ENCODE peak calls at places on chromosomes 5 and 9, in four cellular contexts. One of them, this sample, is unnamed.

GRCh38 chr5:16921246-16921645 is 14.8 kb downstream of the MYO10 start:
- DNase-seq in bronchial epithelial cell: no peak
- DNase-seq in HCT116: no peak
- DNase-seq in AG10803: no peak
- DNase-seq in this sample: no peak

GRCh38 chr9:134641173-134641985 is at the start of gene COL5A1:
- DNase-seq in AG10803: peak; percentile 92
- DNase-seq in bronchial epithelial cell: peak; percentile 66
- DNase-seq in HCT116: no peak
- DNase-seq in this sample: peak; percentile 95

GRCh38 chr9:100511205-100511604 is 38.3 kb downstream of the TMEFF1 start:
- DNase-seq in HCT116: no peak
- DNase-seq in AG10803: no peak
- DNase-seq in bronchial epithelial cell: no peak
- DNase-seq in this sample: no peak

GRCh38 chr5:178349147-178349527 is 116.5 kb upstream of the PHYKPL start:
- DNase-seq in AG10803: no peak
- DNase-seq in bronchial epithelial cell: no peak
- DNase-seq in HCT116: no peak
- DNase-seq in this sample: no peak

GRCh38 chr5:176620333-176620981 is 9.9 kb downstream of the SNCB start:
- DNase-seq in AG10803: peak; percentile 21
- DNase-seq in HCT116: no peak
- DNase-seq in bronchial epithelial cell: no peak
- DNase-seq in this sample: no peak

GRCh38 chr9:133967024-133967741 is 24.9 kb downstream of the VAV2 start:
- DNase-seq in HCT116: no peak
- DNase-seq in bronchial epithelial cell: peak; percentile 62
- DNase-seq in AG10803: no peak
- DNase-seq in this sample: peak; percentile 17

GRCh38 chr9:14843163-14843562 is 67.1 kb downstream of the FREM1 start:
- DNase-seq in AG10803: no peak
- DNase-seq in bronchial epithelial cell: no peak
- DNase-seq in HCT116: no peak
- DNase-seq in this sample: no peak

GRCh38 chr9:86487222-86487841 is 133.1 kb upstream of the TUT7 start:
- DNase-seq in bronchial epithelial cell: peak; percentile 61
- DNase-seq in HCT116: peak; percentile 31
- DNase-seq in AG10803: peak; percentile 85
- DNase-seq in this sample: peak; percentile 69

GRCh38 chr5:106634375-106634774 is 1036.4 kb downstream of the EFNA5 start:
- DNase-seq in HCT116: no peak
- DNase-seq in bronchial epithelial cell: no peak
- DNase-seq in AG10803: no peak
- DNase-seq in this sample: no peak

GRCh38 chr5:31809037-31809910 is 170.3 kb downstream of the PDZD2 start:
- DNase-seq in AG10803: peak; percentile 74
- DNase-seq in HCT116: peak; percentile 68
- DNase-seq in bronchial epithelial cell: peak; percentile 57
- DNase-seq in this sample: peak; percentile 79

GRCh38 chr5:109743770-109744212 is 54.1 kb downstream of the MAN2A1 start:
- DNase-seq in HCT116: no peak
- DNase-seq in bronchial epithelial cell: peak; percentile 95
- DNase-seq in AG10803: peak; percentile 97
- DNase-seq in this sample: peak; percentile 90

GRCh38 chr5:42812620-42813019 is 928 bp upstream of the SELENOP start:
- DNase-seq in HCT116: no peak
- DNase-seq in bronchial epithelial cell: no peak
- DNase-seq in AG10803: no peak
- DNase-seq in this sample: no peak

GRCh38 chr5:151670953-151671636 is 15.6 kb downstream of the SPARC start:
- DNase-seq in bronchial epithelial cell: peak; percentile 51
- DNase-seq in HCT116: no peak
- DNase-seq in AG10803: peak; percentile 76
- DNase-seq in this sample: no peak

GRCh38 chr9:117772960-117773359 is 68.8 kb downstream of the TLR4 start:
- DNase-seq in bronchial epithelial cell: peak; percentile 29
- DNase-seq in HCT116: no peak
- DNase-seq in AG10803: peak; percentile 70
- DNase-seq in this sample: peak; percentile 65

GRCh38 chr9:101691657-101692056 is 46.8 kb downstream of the GRIN3A start:
- DNase-seq in AG10803: no peak
- DNase-seq in bronchial epithelial cell: no peak
- DNase-seq in HCT116: no peak
- DNase-seq in this sample: no peak

GRCh38 chr5:160278356-160278755 is 34.0 kb downstream of the CCNJL start:
- DNase-seq in HCT116: no peak
- DNase-seq in bronchial epithelial cell: no peak
- DNase-seq in AG10803: no peak
- DNase-seq in this sample: no peak

GRCh38 chr9:90805006-90805993 is 3.7 kb downstream of the SYK start:
- DNase-seq in bronchial epithelial cell: no peak
- DNase-seq in AG10803: no peak
- DNase-seq in HCT116: no peak
- DNase-seq in this sample: no peak

GRCh38 chr5:10607666-10608442 is 44.0 kb downstream of the ANKRD33B start:
- DNase-seq in AG10803: peak; percentile 89
- DNase-seq in HCT116: no peak
- DNase-seq in bronchial epithelial cell: no peak
- DNase-seq in this sample: peak; percentile 63

GRCh38 chr9:127918201-127919107 is 1.6 kb upstream of the ST6GALNAC4 start:
- DNase-seq in AG10803: peak; percentile 55
- DNase-seq in bronchial epithelial cell: no peak
- DNase-seq in HCT116: no peak
- DNase-seq in this sample: no peak

GRCh38 chr5:76870046-76870445 is 20.2 kb downstream of the S100Z start:
- DNase-seq in HCT116: no peak
- DNase-seq in AG10803: peak; percentile 5
- DNase-seq in bronchial epithelial cell: peak; percentile 4
- DNase-seq in this sample: no peak

GRCh38 chr9:120713257-120714087 is 798 bp downstream of the MEGF9 start:
- DNase-seq in AG10803: no peak
- DNase-seq in bronchial epithelial cell: no peak
- DNase-seq in HCT116: no peak
- DNase-seq in this sample: no peak

GRCh38 chr9:3500044-3500443 is 25.8 kb downstream of the RFX3 start:
- DNase-seq in HCT116: no peak
- DNase-seq in bronchial epithelial cell: no peak
- DNase-seq in AG10803: no peak
- DNase-seq in this sample: no peak

GRCh38 chr5:74326571-74327338 is 313.8 kb downstream of the ENC1 start:
- DNase-seq in AG10803: peak; percentile 90
- DNase-seq in HCT116: peak; percentile 87
- DNase-seq in bronchial epithelial cell: peak; percentile 90
- DNase-seq in this sample: peak; percentile 99

GRCh38 chr5:157387683-157388093 is 72.3 kb upstream of the NIPAL4 start:
- DNase-seq in HCT116: peak; percentile 38
- DNase-seq in bronchial epithelial cell: peak; percentile 77
- DNase-seq in AG10803: peak; percentile 95
- DNase-seq in this sample: peak; percentile 96

GRCh38 chr9:93953492-93954435 is 1.4 kb downstream of the BARX1 start:
- DNase-seq in AG10803: no peak
- DNase-seq in bronchial epithelial cell: no peak
- DNase-seq in HCT116: no peak
- DNase-seq in this sample: no peak

GRCh38 chr9:93954436-93955355 is at the start of gene BARX1:
- DNase-seq in HCT116: no peak
- DNase-seq in bronchial epithelial cell: no peak
- DNase-seq in AG10803: no peak
- DNase-seq in this sample: no peak

GRCh38 chr9:93952784-93953491 is 2.2 kb downstream of the BARX1 start:
- DNase-seq in bronchial epithelial cell: no peak
- DNase-seq in HCT116: no peak
- DNase-seq in AG10803: no peak
- DNase-seq in this sample: no peak

GRCh38 chr9:93956183-93956784 is 1.1 kb upstream of the BARX1 start:
- DNase-seq in bronchial epithelial cell: no peak
- DNase-seq in AG10803: no peak
- DNase-seq in HCT116: no peak
- DNase-seq in this sample: no peak

GRCh38 chr9:93955356-93956182 is 414 bp upstream of the BARX1 start:
- DNase-seq in AG10803: no peak
- DNase-seq in HCT116: no peak
- DNase-seq in bronchial epithelial cell: no peak
- DNase-seq in this sample: no peak
- H3K4me3 ChIP-seq in AG10803: no peak overlapping the region
- H3K4me3 ChIP-seq in HCT116: no peak overlapping the region
- H3K4me3 ChIP-seq in bronchial epithelial cell: no peak overlapping the region
- H3K4me3 ChIP-seq in this sample: no peak overlapping the region

GRCh38 chr9:137184881-137185660 is 3.3 kb downstream of the ANAPC2 start:
- DNase-seq in bronchial epithelial cell: no peak
- DNase-seq in AG10803: no peak
- DNase-seq in HCT116: no peak
- DNase-seq in this sample: no peak
- TF ChIP-seq CTCF in bronchial epithelial cell: no peak
- TF ChIP-seq CTCF in AG10803: no peak
- TF ChIP-seq CTCF in HCT116: no peak
- TF ChIP-seq CTCF in this sample: no peak

GRCh38 chr5:139181835-139182452 is 16.2 kb downstream of the SIL1 start:
- DNase-seq in HCT116: peak; percentile 36
- DNase-seq in AG10803: peak; percentile 59
- DNase-seq in bronchial epithelial cell: peak; percentile 84
- DNase-seq in this sample: peak; percentile 40
- H3K4me3 ChIP-seq in HCT116: no peak overlapping the region
- H3K4me3 ChIP-seq in AG10803: no peak overlapping the region
- H3K4me3 ChIP-seq in bronchial epithelial cell: no peak overlapping the region
- H3K4me3 ChIP-seq in this sample: no peak overlapping the region

DNA sequence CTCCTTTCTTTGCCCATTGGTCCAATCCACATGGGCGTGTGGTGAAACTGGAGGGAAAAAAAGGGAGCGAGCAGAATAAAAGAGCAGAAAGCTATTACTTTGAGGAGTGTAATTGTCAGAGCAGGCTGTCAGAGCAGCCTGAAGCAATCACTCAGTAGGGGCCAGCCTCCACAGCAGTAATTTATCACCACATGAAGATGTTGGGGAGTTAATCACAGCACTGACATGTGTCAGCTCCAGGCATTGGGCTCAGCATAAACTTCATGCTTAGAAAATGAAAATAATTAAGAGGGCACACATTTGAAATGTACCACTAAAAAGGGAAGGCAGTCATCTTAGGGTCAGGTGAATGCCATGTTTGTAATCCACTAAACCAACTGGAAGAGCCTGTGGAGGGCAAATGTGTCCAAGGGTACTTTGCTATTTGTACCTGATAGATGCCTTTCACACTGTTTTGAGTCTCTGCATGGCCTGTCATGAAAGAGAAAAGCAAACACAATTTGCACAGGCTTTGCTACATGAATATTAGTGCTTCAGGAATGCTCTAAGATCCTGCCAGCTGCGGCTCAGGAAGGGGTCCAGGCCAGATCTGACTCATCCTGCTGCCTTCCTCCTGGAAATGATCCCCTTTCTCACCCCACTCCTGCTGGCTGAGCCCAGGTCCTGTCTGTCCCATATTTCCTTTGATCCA is 2.9 kb upstream of the PTGER4 start:
- DNase-seq in bronchial epithelial cell: peak; percentile 79
- DNase-seq in HCT116: no peak
- DNase-seq in AG10803: peak; percentile 82
- DNase-seq in this sample: peak; percentile 88
- TF ChIP-seq CTCF in bronchial epithelial cell: no peak
- TF ChIP-seq CTCF in HCT116: no peak
- TF ChIP-seq CTCF in AG10803: peak; percentile 11
- TF ChIP-seq CTCF in this sample: no peak

GRCh38 chr5:141878186-141878770 is at the start of gene PCDH1:
- DNase-seq in HCT116: no peak
- DNase-seq in AG10803: peak; percentile 40
- DNase-seq in bronchial epithelial cell: no peak
- DNase-seq in this sample: peak; percentile 22
- H3K4me3 ChIP-seq in HCT116: peak within 1 kb of the TSS; percentile 87
- H3K4me3 ChIP-seq in AG10803: peak within 1 kb of the TSS; percentile 49
- H3K4me3 ChIP-seq in bronchial epithelial cell: peak within 1 kb of the TSS; percentile 73
- H3K4me3 ChIP-seq in this sample: peak within 1 kb of the TSS; percentile 23

This sample was measured in astrocyte of the spinal cord.